ENCODE peak calls at places on chromosomes 3 and 15, in seven cellular contexts. One of them, this sample, is unnamed.

GRCh38 chr3:182697345-182697919 is 95.9 kb upstream of the ATP11B start:
- DNase-seq in endothelial cell: no peak
- DNase-seq in neural crest cell: no peak
- DNase-seq in glutamatergic neuron: peak; percentile 18
- DNase-seq in OCI-LY7: no peak
- DNase-seq in psoas muscle: no peak
- DNase-seq in astrocyte: no peak
- DNase-seq in this sample: no peak

GRCh38 chr15:46309914-46310313 is 675.1 kb downstream of the SQOR start:
- DNase-seq in endothelial cell: no peak
- DNase-seq in neural crest cell: no peak
- DNase-seq in glutamatergic neuron: no peak
- DNase-seq in OCI-LY7: no peak
- DNase-seq in psoas muscle: no peak
- DNase-seq in astrocyte: no peak
- DNase-seq in this sample: no peak

GRCh38 chr3:42755681-42756578 is 17.1 kb downstream of the CCDC13 start:
- DNase-seq in endothelial cell: no peak
- DNase-seq in neural crest cell: no peak
- DNase-seq in glutamatergic neuron: no peak
- DNase-seq in OCI-LY7: peak; percentile 19
- DNase-seq in psoas muscle: no peak
- DNase-seq in astrocyte: no peak
- DNase-seq in this sample: no peak

GRCh38 chr3:69433938-69434263 is 48.0 kb upstream of the FRMD4B start:
- DNase-seq in endothelial cell: no peak
- DNase-seq in neural crest cell: no peak
- DNase-seq in glutamatergic neuron: no peak
- DNase-seq in OCI-LY7: no peak
- DNase-seq in psoas muscle: no peak
- DNase-seq in astrocyte: peak; percentile 27
- DNase-seq in this sample: no peak

GRCh38 chr3:186614597-186615483 is 2.0 kb downstream of the AHSG start:
- DNase-seq in endothelial cell: peak; percentile 82
- DNase-seq in neural crest cell: peak; percentile 76
- DNase-seq in glutamatergic neuron: peak; percentile 88
- DNase-seq in OCI-LY7: peak; percentile 78
- DNase-seq in psoas muscle: peak; percentile 61
- DNase-seq in astrocyte: peak; percentile 25
- DNase-seq in this sample: no peak

GRCh38 chr3:139491966-139492365 is 15.7 kb upstream of the RBP2 start:
- DNase-seq in endothelial cell: no peak
- DNase-seq in neural crest cell: no peak
- DNase-seq in glutamatergic neuron: peak; percentile 60
- DNase-seq in OCI-LY7: no peak
- DNase-seq in psoas muscle: no peak
- DNase-seq in astrocyte: no peak
- DNase-seq in this sample: no peak

GRCh38 chr3:118587037-118587741 is 447.5 kb downstream of the IGSF11 start:
- DNase-seq in endothelial cell: no peak
- DNase-seq in neural crest cell: no peak
- DNase-seq in glutamatergic neuron: no peak
- DNase-seq in OCI-LY7: no peak
- DNase-seq in psoas muscle: no peak
- DNase-seq in astrocyte: no peak
- DNase-seq in this sample: no peak

GRCh38 chr15:96327155-96327741 is 3.3 kb upstream of the NR2F2 start:
- DNase-seq in endothelial cell: no peak
- DNase-seq in neural crest cell: no peak
- DNase-seq in glutamatergic neuron: no peak
- DNase-seq in OCI-LY7: peak; percentile 5
- DNase-seq in psoas muscle: no peak
- DNase-seq in astrocyte: peak; percentile 90
- DNase-seq in this sample: no peak

GRCh38 chr3:113255854-113256615 is 44.7 kb downstream of the BOC start:
- DNase-seq in endothelial cell: no peak
- DNase-seq in neural crest cell: no peak
- DNase-seq in glutamatergic neuron: no peak
- DNase-seq in OCI-LY7: no peak
- DNase-seq in psoas muscle: no peak
- DNase-seq in astrocyte: no peak
- DNase-seq in this sample: no peak

GRCh38 chr15:34984884-34985630 is 3.0 kb downstream of the ZNF770 start:
- DNase-seq in endothelial cell: no peak
- DNase-seq in neural crest cell: no peak
- DNase-seq in glutamatergic neuron: no peak
- DNase-seq in OCI-LY7: no peak
- DNase-seq in psoas muscle: peak; percentile 41
- DNase-seq in astrocyte: peak; percentile 39
- DNase-seq in this sample: no peak

GRCh38 chr3:133845127-133845526 is 39.5 kb downstream of the SRPRB start:
- DNase-seq in endothelial cell: no peak
- DNase-seq in neural crest cell: no peak
- DNase-seq in glutamatergic neuron: no peak
- DNase-seq in OCI-LY7: no peak
- DNase-seq in psoas muscle: no peak
- DNase-seq in astrocyte: no peak
- DNase-seq in this sample: no peak

GRCh38 chr3:88810455-88810854 is 297.0 kb upstream of the EPHA3 start:
- DNase-seq in endothelial cell: no peak
- DNase-seq in neural crest cell: no peak
- DNase-seq in glutamatergic neuron: no peak
- DNase-seq in OCI-LY7: no peak
- DNase-seq in psoas muscle: no peak
- DNase-seq in astrocyte: peak; percentile 58
- DNase-seq in this sample: no peak

GRCh38 chr15:27958911-27959598 is 140.1 kb downstream of the OCA2 start:
- DNase-seq in endothelial cell: no peak
- DNase-seq in neural crest cell: no peak
- DNase-seq in glutamatergic neuron: no peak
- DNase-seq in OCI-LY7: peak; percentile 1
- DNase-seq in psoas muscle: no peak
- DNase-seq in astrocyte: peak; percentile 26
- DNase-seq in this sample: no peak

GRCh38 chr3:17412950-17413530 is 329.4 kb downstream of the TBC1D5 start:
- DNase-seq in endothelial cell: peak; percentile 25
- DNase-seq in neural crest cell: no peak
- DNase-seq in glutamatergic neuron: no peak
- DNase-seq in OCI-LY7: peak; percentile 79
- DNase-seq in psoas muscle: no peak
- DNase-seq in astrocyte: peak; percentile 32
- DNase-seq in this sample: no peak

GRCh38 chr3:75906555-75907112 is 121.3 kb upstream of the ZNF717 start:
- DNase-seq in endothelial cell: peak; percentile 67
- DNase-seq in neural crest cell: peak; percentile 57
- DNase-seq in glutamatergic neuron: peak; percentile 84
- DNase-seq in OCI-LY7: no peak
- DNase-seq in psoas muscle: peak; percentile 12
- DNase-seq in astrocyte: peak; percentile 22
- DNase-seq in this sample: peak; percentile 80
- TF ChIP-seq CTCF in endothelial cell: no peak
- TF ChIP-seq CTCF in neural crest cell: peak; percentile 56
- TF ChIP-seq CTCF in glutamatergic neuron: peak; percentile 11
- TF ChIP-seq CTCF in OCI-LY7: no peak
- TF ChIP-seq CTCF in psoas muscle: no peak
- TF ChIP-seq CTCF in astrocyte: no peak
- TF ChIP-seq CTCF in this sample: no peak

GRCh38 chr3:7381741-7382140 is 520.8 kb downstream of the GRM7 start:
- DNase-seq in endothelial cell: no peak
- DNase-seq in neural crest cell: no peak
- DNase-seq in glutamatergic neuron: no peak
- DNase-seq in OCI-LY7: no peak
- DNase-seq in psoas muscle: no peak
- DNase-seq in astrocyte: no peak
- DNase-seq in this sample: no peak

GRCh38 chr3:7388026-7388425 is 527.1 kb downstream of the GRM7 start:
- DNase-seq in endothelial cell: no peak
- DNase-seq in neural crest cell: no peak
- DNase-seq in glutamatergic neuron: no peak
- DNase-seq in OCI-LY7: no peak
- DNase-seq in psoas muscle: no peak
- DNase-seq in astrocyte: no peak
- DNase-seq in this sample: no peak

GRCh38 chr3:7385635-7386034 is 524.7 kb downstream of the GRM7 start:
- DNase-seq in endothelial cell: no peak
- DNase-seq in neural crest cell: no peak
- DNase-seq in glutamatergic neuron: no peak
- DNase-seq in OCI-LY7: no peak
- DNase-seq in psoas muscle: no peak
- DNase-seq in astrocyte: peak; percentile 67
- DNase-seq in this sample: no peak

GRCh38 chr3:7377103-7377502 is 516.2 kb downstream of the GRM7 start:
- DNase-seq in endothelial cell: no peak
- DNase-seq in neural crest cell: no peak
- DNase-seq in glutamatergic neuron: no peak
- DNase-seq in OCI-LY7: no peak
- DNase-seq in psoas muscle: no peak
- DNase-seq in astrocyte: no peak
- DNase-seq in this sample: no peak

DNA sequence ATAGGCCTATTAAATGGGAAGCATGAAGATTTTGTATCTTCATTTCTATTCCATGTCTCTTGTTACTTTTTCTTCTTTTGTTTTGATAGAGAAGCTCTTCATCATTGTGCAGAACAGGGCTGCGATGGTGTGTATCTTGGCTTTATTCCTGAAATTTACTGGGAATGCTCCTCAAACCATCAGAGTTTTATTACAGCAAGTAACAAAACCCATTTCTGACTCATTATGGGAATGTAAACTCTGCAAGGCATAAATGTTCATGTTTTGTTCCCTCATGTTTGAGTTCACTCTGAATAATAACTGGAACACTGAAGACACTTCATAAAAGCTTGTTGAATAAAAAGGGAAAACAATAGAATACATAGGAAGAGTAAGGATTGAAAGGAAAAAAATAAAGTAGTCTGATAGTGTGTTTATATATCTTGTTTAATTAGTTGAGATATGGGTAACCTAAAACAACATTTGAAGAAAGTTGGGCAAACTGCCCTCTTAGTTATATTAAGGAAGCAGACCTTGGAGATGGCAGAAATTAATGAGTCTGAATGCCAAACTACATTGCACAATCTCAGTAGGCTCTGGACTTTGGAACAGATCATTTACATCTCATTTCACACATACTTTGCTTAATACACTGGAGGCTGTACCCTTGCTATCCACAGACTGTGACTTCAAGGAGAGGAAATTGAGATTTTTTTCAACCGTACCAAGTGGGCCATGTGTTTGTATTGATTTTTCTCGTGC is 521.5 kb downstream of the GRM7 start:
- DNase-seq in endothelial cell: no peak
- DNase-seq in neural crest cell: no peak
- DNase-seq in glutamatergic neuron: no peak
- DNase-seq in OCI-LY7: no peak
- DNase-seq in psoas muscle: no peak
- DNase-seq in astrocyte: peak; percentile 95
- DNase-seq in this sample: no peak
- TF ChIP-seq CTCF in endothelial cell: no peak
- TF ChIP-seq CTCF in neural crest cell: no peak
- TF ChIP-seq CTCF in glutamatergic neuron: no peak
- TF ChIP-seq CTCF in OCI-LY7: no peak
- TF ChIP-seq CTCF in psoas muscle: no peak
- TF ChIP-seq CTCF in astrocyte: no peak
- TF ChIP-seq CTCF in this sample: no peak

GRCh38 chr3:190855151-190855550 is 7.3 kb downstream of the GMNC start:
- DNase-seq in endothelial cell: no peak
- DNase-seq in neural crest cell: no peak
- DNase-seq in glutamatergic neuron: no peak
- DNase-seq in OCI-LY7: no peak
- DNase-seq in psoas muscle: no peak
- DNase-seq in astrocyte: no peak
- DNase-seq in this sample: no peak
- TF ChIP-seq CTCF in endothelial cell: peak; percentile 26
- TF ChIP-seq CTCF in neural crest cell: no peak
- TF ChIP-seq CTCF in glutamatergic neuron: no peak
- TF ChIP-seq CTCF in OCI-LY7: no peak
- TF ChIP-seq CTCF in psoas muscle: no peak
- TF ChIP-seq CTCF in astrocyte: no peak
- TF ChIP-seq CTCF in this sample: no peak

GRCh38 chr3:63976862-63977180 is 46.5 kb downstream of the PSMD6 start:
- DNase-seq in endothelial cell: no peak
- DNase-seq in neural crest cell: no peak
- DNase-seq in glutamatergic neuron: no peak
- DNase-seq in OCI-LY7: no peak
- DNase-seq in psoas muscle: no peak
- DNase-seq in astrocyte: no peak
- DNase-seq in this sample: no peak

GRCh38 chr3:63980019-63980418 is 43.3 kb downstream of the PSMD6 start:
- DNase-seq in endothelial cell: no peak
- DNase-seq in neural crest cell: no peak
- DNase-seq in glutamatergic neuron: no peak
- DNase-seq in OCI-LY7: no peak
- DNase-seq in psoas muscle: no peak
- DNase-seq in astrocyte: no peak
- DNase-seq in this sample: no peak

GRCh38 chr3:63976166-63976861 is 47.0 kb downstream of the PSMD6 start:
- DNase-seq in endothelial cell: no peak
- DNase-seq in neural crest cell: no peak
- DNase-seq in glutamatergic neuron: no peak
- DNase-seq in OCI-LY7: no peak
- DNase-seq in psoas muscle: no peak
- DNase-seq in astrocyte: peak; percentile 95
- DNase-seq in this sample: no peak

GRCh38 chr3:63979093-63979492 is 44.2 kb downstream of the PSMD6 start:
- DNase-seq in endothelial cell: no peak
- DNase-seq in neural crest cell: no peak
- DNase-seq in glutamatergic neuron: no peak
- DNase-seq in OCI-LY7: no peak
- DNase-seq in psoas muscle: no peak
- DNase-seq in astrocyte: peak; percentile 48
- DNase-seq in this sample: no peak

GRCh38 chr3:63977893-63978292 is 45.4 kb downstream of the PSMD6 start:
- DNase-seq in endothelial cell: no peak
- DNase-seq in neural crest cell: no peak
- DNase-seq in glutamatergic neuron: no peak
- DNase-seq in OCI-LY7: no peak
- DNase-seq in psoas muscle: no peak
- DNase-seq in astrocyte: no peak
- DNase-seq in this sample: no peak
- TF ChIP-seq CTCF in endothelial cell: no peak
- TF ChIP-seq CTCF in neural crest cell: no peak
- TF ChIP-seq CTCF in glutamatergic neuron: no peak
- TF ChIP-seq CTCF in OCI-LY7: no peak
- TF ChIP-seq CTCF in psoas muscle: no peak
- TF ChIP-seq CTCF in astrocyte: no peak
- TF ChIP-seq CTCF in this sample: no peak

DNA sequence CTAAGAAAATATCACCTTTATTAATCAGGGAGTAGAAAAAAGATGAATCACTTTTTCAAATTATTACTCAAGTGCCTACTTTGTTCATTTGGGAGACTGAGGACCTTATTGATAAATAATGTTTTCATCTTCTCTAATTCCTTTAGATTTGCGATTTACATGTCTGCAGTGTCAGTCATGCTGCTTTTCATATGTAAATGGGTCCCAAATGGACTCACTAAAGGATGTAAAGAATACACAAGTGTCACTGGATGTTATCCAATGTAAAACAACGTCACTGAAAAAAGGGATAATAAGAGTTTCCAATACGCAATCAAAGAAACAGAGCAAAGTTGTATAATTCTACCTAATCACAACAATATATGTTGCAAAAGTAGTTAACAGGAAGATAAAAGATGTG is 84.9 kb downstream of the TFDP2 start:
- DNase-seq in endothelial cell: no peak
- DNase-seq in neural crest cell: no peak
- DNase-seq in glutamatergic neuron: no peak
- DNase-seq in OCI-LY7: no peak
- DNase-seq in psoas muscle: no peak
- DNase-seq in astrocyte: no peak
- DNase-seq in this sample: no peak
- TF ChIP-seq CTCF in endothelial cell: no peak
- TF ChIP-seq CTCF in neural crest cell: no peak
- TF ChIP-seq CTCF in glutamatergic neuron: no peak
- TF ChIP-seq CTCF in OCI-LY7: no peak
- TF ChIP-seq CTCF in psoas muscle: no peak
- TF ChIP-seq CTCF in astrocyte: no peak
- TF ChIP-seq CTCF in this sample: no peak

This sample was measured in left lung.